ENCODE peak calls at places on chromosomes 12 and 14, in four cellular contexts. One of them, this sample, is unnamed.

GRCh38 chr14:39368261-39368959 is 63.8 kb downstream of the FBXO33 start:
- DNase-seq in AG04450: peak; percentile 48
- DNase-seq in gastrocnemius medialis: peak; percentile 14
- DNase-seq in lung: no peak
- DNase-seq in this sample: peak; percentile 39

GRCh38 chr12:109523071-109523470 is 45.6 kb downstream of the UBE3B start:
- DNase-seq in gastrocnemius medialis: no peak
- DNase-seq in AG04450: no peak
- DNase-seq in lung: no peak
- DNase-seq in this sample: no peak

GRCh38 chr12:71755146-71755892 is 656 bp downstream of the RAB21 start:
- DNase-seq in gastrocnemius medialis: peak; percentile 23
- DNase-seq in AG04450: no peak
- DNase-seq in lung: peak; percentile 46
- DNase-seq in this sample: peak; percentile 30

GRCh38 chr12:118981285-118982201 is at the start of gene SRRM4:
- DNase-seq in gastrocnemius medialis: no peak
- DNase-seq in lung: no peak
- DNase-seq in AG04450: no peak
- DNase-seq in this sample: no peak

GRCh38 chr12:32419520-32419960 is 20.2 kb downstream of the FGD4 start:
- DNase-seq in gastrocnemius medialis: no peak
- DNase-seq in AG04450: no peak
- DNase-seq in lung: peak; percentile 48
- DNase-seq in this sample: peak; percentile 39

GRCh38 chr12:126617312-126617711 is 1552.1 kb downstream of the AACS start:
- DNase-seq in gastrocnemius medialis: no peak
- DNase-seq in AG04450: no peak
- DNase-seq in lung: no peak
- DNase-seq in this sample: no peak

GRCh38 chr12:123928274-123928865 is 44.3 kb downstream of the CCDC92 start:
- DNase-seq in lung: no peak
- DNase-seq in AG04450: no peak
- DNase-seq in gastrocnemius medialis: no peak
- DNase-seq in this sample: no peak

GRCh38 chr14:101495827-101496778 is 65.2 kb upstream of the DIO3 start:
- DNase-seq in gastrocnemius medialis: no peak
- DNase-seq in AG04450: no peak
- DNase-seq in lung: no peak
- DNase-seq in this sample: no peak

GRCh38 chr14:74502236-74503019 is 8.9 kb downstream of the ISCA2 start:
- DNase-seq in lung: no peak
- DNase-seq in gastrocnemius medialis: no peak
- DNase-seq in AG04450: no peak
- DNase-seq in this sample: no peak

GRCh38 chr14:42335918-42336317 is 729.2 kb downstream of the LRFN5 start:
- DNase-seq in lung: no peak
- DNase-seq in gastrocnemius medialis: no peak
- DNase-seq in AG04450: no peak
- DNase-seq in this sample: no peak

GRCh38 chr12:76890407-76891143 is 11.8 kb upstream of the CSRP2 start:
- DNase-seq in gastrocnemius medialis: no peak
- DNase-seq in lung: no peak
- DNase-seq in AG04450: no peak
- DNase-seq in this sample: no peak

GRCh38 chr14:94129758-94130414 is 482 bp upstream of the IFI27L2 start:
- DNase-seq in AG04450: no peak
- DNase-seq in gastrocnemius medialis: no peak
- DNase-seq in lung: no peak
- DNase-seq in this sample: no peak

GRCh38 chr12:124423683-124424515 is 129.0 kb downstream of the RFLNA start:
- DNase-seq in lung: no peak
- DNase-seq in AG04450: no peak
- DNase-seq in gastrocnemius medialis: no peak
- DNase-seq in this sample: no peak

GRCh38 chr14:22920697-22921096 is 1.7 kb upstream of the RBM23 start:
- DNase-seq in gastrocnemius medialis: no peak
- DNase-seq in AG04450: no peak
- DNase-seq in lung: no peak
- DNase-seq in this sample: no peak

GRCh38 chr14:90344920-90345557 is 13.3 kb upstream of the NRDE2 start:
- DNase-seq in AG04450: no peak
- DNase-seq in gastrocnemius medialis: no peak
- DNase-seq in lung: no peak
- DNase-seq in this sample: no peak

GRCh38 chr12:32000373-32001005 is 41.3 kb downstream of the RESF1 start:
- DNase-seq in AG04450: no peak
- DNase-seq in lung: no peak
- DNase-seq in gastrocnemius medialis: no peak
- DNase-seq in this sample: no peak

DNA sequence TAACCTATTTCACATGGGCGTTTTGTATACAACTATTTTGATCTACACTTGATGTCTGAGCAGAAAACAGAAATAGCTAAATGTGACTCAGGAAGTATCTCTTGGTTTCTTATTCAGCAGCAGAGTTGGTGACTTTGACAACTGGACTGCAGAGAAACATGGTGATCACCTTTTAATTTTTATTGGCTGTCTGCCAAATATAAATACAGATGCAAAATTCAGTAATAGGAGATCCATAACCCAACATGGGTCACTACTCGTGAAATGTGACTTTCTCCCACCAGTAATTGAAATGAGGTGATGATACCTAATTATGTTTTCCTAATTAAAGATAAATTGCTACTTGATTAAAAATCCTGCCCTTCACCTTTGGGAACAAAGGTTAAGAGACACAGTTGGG is 487.1 kb downstream of the NELL2 start:
- DNase-seq in AG04450: no peak
- DNase-seq in gastrocnemius medialis: no peak
- DNase-seq in lung: no peak
- DNase-seq in this sample: no peak
- H3K4me3 ChIP-seq in AG04450: no peak overlapping the region
- H3K4me3 ChIP-seq in gastrocnemius medialis: no peak overlapping the region
- H3K4me3 ChIP-seq in lung: no peak overlapping the region
- H3K4me3 ChIP-seq in this sample: no peak overlapping the region

DNA sequence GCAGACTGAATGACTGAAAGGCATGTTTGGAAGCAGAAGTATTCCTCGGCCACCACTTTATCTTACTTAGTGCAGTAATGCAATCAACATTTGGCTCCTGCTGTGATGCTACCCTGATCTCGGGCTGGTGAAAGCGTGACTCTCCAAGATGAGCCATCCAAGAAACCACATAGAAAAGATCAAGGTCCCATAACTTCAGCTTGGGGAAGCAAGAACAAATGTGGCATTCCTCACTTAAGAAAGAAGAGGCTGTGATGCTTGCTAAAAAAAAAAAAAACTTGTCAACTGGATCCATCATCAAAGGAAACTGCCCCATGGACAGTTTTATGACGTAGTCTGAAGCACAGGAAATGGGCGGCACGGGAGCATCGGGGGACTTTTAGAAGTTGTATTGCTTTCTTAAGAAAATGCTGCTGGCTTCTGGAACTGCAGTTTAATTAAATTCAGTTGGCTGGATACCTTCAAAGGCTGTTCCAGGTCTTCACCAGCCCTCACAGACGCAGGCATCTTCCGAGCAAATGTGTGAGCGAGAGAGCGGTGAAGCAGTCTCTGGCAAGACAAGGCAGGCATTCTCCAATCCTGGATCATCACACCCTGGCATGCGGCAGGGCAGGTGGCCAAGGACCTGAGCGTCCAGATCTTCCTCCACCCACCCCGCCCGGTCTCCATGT is 38.2 kb upstream of the MAP1LC3B2 start:
- DNase-seq in gastrocnemius medialis: no peak
- DNase-seq in lung: no peak
- DNase-seq in AG04450: no peak
- DNase-seq in this sample: peak; percentile 31
- H3K4me3 ChIP-seq in gastrocnemius medialis: no peak overlapping the region
- H3K4me3 ChIP-seq in lung: no peak overlapping the region
- H3K4me3 ChIP-seq in AG04450: no peak overlapping the region
- H3K4me3 ChIP-seq in this sample: no peak overlapping the region

GRCh38 chr12:38374751-38375150 is 58.2 kb downstream of the ALG10B start:
- DNase-seq in lung: no peak
- DNase-seq in gastrocnemius medialis: no peak
- DNase-seq in AG04450: no peak
- DNase-seq in this sample: no peak
- H3K4me3 ChIP-seq in lung: no peak overlapping the region
- H3K4me3 ChIP-seq in gastrocnemius medialis: no peak overlapping the region
- H3K4me3 ChIP-seq in AG04450: no peak overlapping the region
- H3K4me3 ChIP-seq in this sample: no peak overlapping the region

GRCh38 chr12:114692558-114693531 is 8.9 kb upstream of the TBX3 start:
- DNase-seq in lung: no peak
- DNase-seq in AG04450: no peak
- DNase-seq in gastrocnemius medialis: no peak
- DNase-seq in this sample: no peak
- H3K4me3 ChIP-seq in lung: peak overlapping the region; percentile 40
- H3K4me3 ChIP-seq in AG04450: peak overlapping the region; percentile 74
- H3K4me3 ChIP-seq in gastrocnemius medialis: peak overlapping the region; percentile 36
- H3K4me3 ChIP-seq in this sample: peak overlapping the region; percentile 54

GRCh38 chr12:82874935-82875334 is 188.2 kb downstream of the TMTC2 start:
- DNase-seq in gastrocnemius medialis: no peak
- DNase-seq in lung: no peak
- DNase-seq in AG04450: peak; percentile 4
- DNase-seq in this sample: peak; percentile 1
- H3K4me3 ChIP-seq in gastrocnemius medialis: no peak overlapping the region
- H3K4me3 ChIP-seq in lung: no peak overlapping the region
- H3K4me3 ChIP-seq in AG04450: no peak overlapping the region
- H3K4me3 ChIP-seq in this sample: no peak overlapping the region

GRCh38 chr14:95943699-95944098 is 67.1 kb downstream of the TUNAR start:
- DNase-seq in lung: no peak
- DNase-seq in gastrocnemius medialis: no peak
- DNase-seq in AG04450: no peak
- DNase-seq in this sample: no peak
- H3K4me3 ChIP-seq in lung: no peak overlapping the region
- H3K4me3 ChIP-seq in gastrocnemius medialis: no peak overlapping the region
- H3K4me3 ChIP-seq in AG04450: no peak overlapping the region
- H3K4me3 ChIP-seq in this sample: no peak overlapping the region

GRCh38 chr14:86012391-86012790 is 482.4 kb downstream of the FLRT2 start:
- DNase-seq in gastrocnemius medialis: no peak
- DNase-seq in lung: no peak
- DNase-seq in AG04450: no peak
- DNase-seq in this sample: no peak

GRCh38 chr14:86013663-86014062 is 483.7 kb downstream of the FLRT2 start:
- DNase-seq in lung: no peak
- DNase-seq in AG04450: no peak
- DNase-seq in gastrocnemius medialis: no peak
- DNase-seq in this sample: peak; percentile 76

GRCh38 chr14:86015511-86015910 is 485.6 kb downstream of the FLRT2 start:
- DNase-seq in gastrocnemius medialis: no peak
- DNase-seq in lung: no peak
- DNase-seq in AG04450: no peak
- DNase-seq in this sample: no peak

DNA sequence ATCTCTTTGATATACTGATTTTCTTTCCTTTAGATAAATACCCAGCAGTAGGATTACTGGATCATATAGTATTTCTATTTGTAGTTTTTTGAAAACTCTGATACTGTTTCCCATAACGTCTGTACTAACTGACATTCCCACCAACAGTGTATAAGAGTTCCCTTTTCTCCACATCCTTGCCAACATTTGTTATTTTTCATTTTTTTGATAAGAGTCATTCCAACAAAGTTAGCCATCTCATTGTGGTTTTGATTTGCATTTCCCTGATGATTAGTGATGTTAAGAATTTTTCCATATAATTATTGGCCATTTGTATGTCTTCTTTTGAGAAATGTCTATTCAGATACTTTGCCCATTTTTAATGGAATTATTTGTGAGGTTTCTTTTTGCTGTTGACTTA is 486.0 kb downstream of the FLRT2 start:
- DNase-seq in AG04450: no peak
- DNase-seq in gastrocnemius medialis: no peak
- DNase-seq in lung: no peak
- DNase-seq in this sample: no peak
- H3K4me3 ChIP-seq in AG04450: no peak overlapping the region
- H3K4me3 ChIP-seq in gastrocnemius medialis: no peak overlapping the region
- H3K4me3 ChIP-seq in lung: no peak overlapping the region
- H3K4me3 ChIP-seq in this sample: no peak overlapping the region

GRCh38 chr12:106901276-106901675 is 54.4 kb upstream of the TMEM263 start:
- DNase-seq in gastrocnemius medialis: no peak
- DNase-seq in AG04450: no peak
- DNase-seq in lung: no peak
- DNase-seq in this sample: no peak

GRCh38 chr12:106902053-106902452 is 53.7 kb upstream of the TMEM263 start:
- DNase-seq in gastrocnemius medialis: no peak
- DNase-seq in lung: no peak
- DNase-seq in AG04450: no peak
- DNase-seq in this sample: no peak

GRCh38 chr12:106900554-106900953 is 55.2 kb upstream of the TMEM263 start:
- DNase-seq in AG04450: no peak
- DNase-seq in gastrocnemius medialis: no peak
- DNase-seq in lung: no peak
- DNase-seq in this sample: no peak

GRCh38 chr12:106906715-106907114 is 49.0 kb upstream of the TMEM263 start:
- DNase-seq in AG04450: no peak
- DNase-seq in lung: no peak
- DNase-seq in gastrocnemius medialis: no peak
- DNase-seq in this sample: no peak

DNA sequence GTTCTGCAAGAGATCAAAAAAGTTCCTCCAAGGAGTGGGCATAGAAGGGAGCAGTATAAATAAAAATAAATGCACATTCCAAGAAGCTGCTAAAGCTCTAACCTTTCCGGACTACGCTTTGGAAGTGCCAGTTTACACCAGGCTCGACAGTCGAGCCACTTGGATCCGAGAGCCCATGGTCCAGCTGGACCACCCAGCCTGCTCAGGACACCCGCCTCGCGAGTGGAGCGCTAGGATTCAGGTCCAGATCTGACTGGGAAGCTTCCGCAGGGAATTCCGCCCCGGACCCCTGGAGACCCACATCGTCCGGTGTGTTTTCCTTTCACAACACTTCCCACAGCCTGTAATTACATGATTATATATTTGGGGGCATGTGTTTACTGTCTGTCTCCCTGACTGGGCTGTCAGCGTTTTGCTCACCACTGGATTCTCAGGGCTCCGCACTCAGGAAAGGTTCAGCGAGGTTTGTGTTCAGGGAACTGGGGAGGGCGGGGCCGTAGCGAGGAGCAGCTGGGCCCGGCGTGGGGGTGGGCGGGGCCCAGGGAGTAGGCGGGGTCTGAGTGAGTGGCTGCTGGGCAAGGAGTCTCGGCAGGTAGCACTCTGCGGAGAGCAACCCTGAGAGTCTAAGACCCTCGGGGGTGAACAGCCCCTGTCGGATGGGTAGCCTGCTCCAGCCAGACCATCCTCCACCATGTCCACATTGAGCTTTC is 52.3 kb upstream of the TMEM263 start:
- DNase-seq in lung: peak; percentile 79
- DNase-seq in gastrocnemius medialis: peak; percentile 27
- DNase-seq in AG04450: no peak
- DNase-seq in this sample: no peak
- H3K4me3 ChIP-seq in lung: no peak overlapping the region
- H3K4me3 ChIP-seq in gastrocnemius medialis: peak overlapping the region; percentile 41
- H3K4me3 ChIP-seq in AG04450: peak overlapping the region; percentile 58
- H3K4me3 ChIP-seq in this sample: peak overlapping the region; percentile 56

This sample was measured in skeletal muscle cell.